ENCODE peak calls at places on chromosomes 16 and 17, in six cellular contexts. K, B, R, A, S and V are unnamed samples.

GRCh38 chr16:14344945-14345344 is 273.8 kb downstream of the MRTFB start:
- DNase-seq in R (no peak), S (no peak), K (no peak), A (no peak), B (no peak), V (no peak)

GRCh38 chr17:72997559-72997958 is 94.9 kb downstream of the SLC39A11 start:
- DNase-seq in R (no peak), B (no peak), A (no peak), K (no peak), S (peak), V (no peak)

GRCh38 chr16:26433807-26434206 is 632.9 kb upstream of the C16orf82 start:
- DNase-seq in K (no peak), B (no peak), R (no peak), S (no peak), A (no peak), V (no peak)

GRCh38 chr17:27457405-27457730 is 1.1 kb downstream of the KSR1 start:
- DNase-seq in R (no peak), B (no peak), K (no peak), S (peak), A (no peak), V (no peak)

GRCh38 chr16:69031877-69032301 is 73.6 kb upstream of the HAS3 start:
- DNase-seq in R (no peak), B (no peak), S (no peak), A (no peak), K (no peak), V (no peak)

GRCh38 chr17:50213026-50214015 is 11.9 kb upstream of the COL1A1 start:
- DNase-seq in K (no peak), S (no peak), R (no peak), B (peak), A (no peak), V (no peak)

GRCh38 chr17:74116087-74116717 is 87.3 kb upstream of the RPL38 start:
- DNase-seq in A (peak), K (no peak), B (no peak), S (no peak), R (no peak), V (no peak)

GRCh38 chr16:68636064-68636551 is 9.0 kb upstream of the CDH3 start:
- DNase-seq in K (no peak), A (no peak), R (no peak), B (peak), S (no peak), V (no peak)

GRCh38 chr17:57459286-57459915 is 203.1 kb downstream of the MSI2 start:
- DNase-seq in R (no peak), A (peak), B (no peak), K (peak), S (peak), V (no peak)

GRCh38 chr16:1941924-1942809 is 832 bp downstream of the MSRB1 start:
- DNase-seq in S (peak), R (no peak), K (no peak), B (no peak), A (peak), V (no peak)

GRCh38 chr16:4876646-4877297 is 29.5 kb downstream of the UBN1 start:
- DNase-seq in S (no peak), R (no peak), A (no peak), K (no peak), B (no peak), V (no peak)

GRCh38 chr17:81246679-81247338 is 7.7 kb downstream of the NDUFAF8 start:
- DNase-seq in A (no peak), K (no peak), S (no peak), B (no peak), R (no peak), V (no peak)

GRCh38 chr17:44144966-44145739 is 3.4 kb downstream of the HROB start:
- DNase-seq in R (no peak), K (no peak), B (no peak), A (no peak), S (no peak), V (no peak)

GRCh38 chr17:9016941-9017552 is 4.3 kb upstream of the NTN1 start:
- DNase-seq in K (no peak), A (no peak), R (no peak), S (peak), B (no peak), V (no peak)

GRCh38 chr16:56912746-56913703 is 18.9 kb upstream of the HERPUD1 start:
- DNase-seq in R (no peak), K (no peak), B (no peak), A (peak), S (no peak), V (no peak)

GRCh38 chr16:49478107-49478506 is 104.5 kb downstream of the C16orf78 start:
- DNase-seq in R (no peak), A (no peak), S (no peak), B (no peak), K (no peak), V (no peak)

GRCh38 chr17:8725881-8726280 is 18.8 kb downstream of the CCDC42 start:
- DNase-seq in S (no peak), R (no peak), B (no peak), A (no peak), K (no peak), V (no peak)